ENCODE peak calls at places on chromosomes 1 and 21, in four cellular contexts. One of them, this sample, is unnamed.

GRCh38 chr1:71785470-71785869 is 496.9 kb downstream of the NEGR1 start:
- DNase-seq in colonic mucosa: peak; percentile 19
- DNase-seq in type B pancreatic cell: no peak
- DNase-seq in mesothelial cell of epicardium: no peak
- DNase-seq in this sample: no peak

GRCh38 chr1:157985473-157985872 is 8.0 kb upstream of the KIRREL1 start:
- DNase-seq in mesothelial cell of epicardium: no peak
- DNase-seq in type B pancreatic cell: no peak
- DNase-seq in colonic mucosa: no peak
- DNase-seq in this sample: no peak

GRCh38 chr1:8663915-8664331 is 153.5 kb downstream of the RERE start:
- DNase-seq in mesothelial cell of epicardium: no peak
- DNase-seq in type B pancreatic cell: no peak
- DNase-seq in colonic mucosa: no peak
- DNase-seq in this sample: no peak

GRCh38 chr1:209106237-209106741 is 477.2 kb upstream of the CAMK1G start:
- DNase-seq in colonic mucosa: no peak
- DNase-seq in type B pancreatic cell: no peak
- DNase-seq in mesothelial cell of epicardium: no peak
- DNase-seq in this sample: no peak

GRCh38 chr1:45929257-45929687 is 125.9 kb downstream of the MAST2 start:
- DNase-seq in type B pancreatic cell: no peak
- DNase-seq in colonic mucosa: no peak
- DNase-seq in mesothelial cell of epicardium: no peak
- DNase-seq in this sample: no peak

GRCh38 chr1:169588785-169589485 is 2.7 kb upstream of the F5 start:
- DNase-seq in mesothelial cell of epicardium: no peak
- DNase-seq in type B pancreatic cell: no peak
- DNase-seq in colonic mucosa: no peak
- DNase-seq in this sample: no peak

GRCh38 chr21:39867198-39867650 is at the start of gene PCP4:
- DNase-seq in type B pancreatic cell: no peak
- DNase-seq in mesothelial cell of epicardium: peak; percentile 47
- DNase-seq in colonic mucosa: peak; percentile 61
- DNase-seq in this sample: no peak

GRCh38 chr1:117967472-117967871 is 37.9 kb downstream of the WDR3 start:
- DNase-seq in mesothelial cell of epicardium: no peak
- DNase-seq in type B pancreatic cell: no peak
- DNase-seq in colonic mucosa: no peak
- DNase-seq in this sample: no peak

GRCh38 chr1:17976843-17977242 is 130.8 kb upstream of the IGSF21 start:
- DNase-seq in colonic mucosa: no peak
- DNase-seq in type B pancreatic cell: no peak
- DNase-seq in mesothelial cell of epicardium: no peak
- DNase-seq in this sample: no peak

GRCh38 chr1:25875154-25875855 is at the start of gene PAQR7:
- DNase-seq in type B pancreatic cell: peak; percentile 80
- DNase-seq in colonic mucosa: peak; percentile 78
- DNase-seq in mesothelial cell of epicardium: peak; percentile 65
- DNase-seq in this sample: no peak

GRCh38 chr1:14955402-14955801 is 198.1 kb upstream of the TMEM51 start:
- DNase-seq in colonic mucosa: no peak
- DNase-seq in mesothelial cell of epicardium: no peak
- DNase-seq in type B pancreatic cell: no peak
- DNase-seq in this sample: no peak

GRCh38 chr1:13965770-13966398 is 265.9 kb downstream of the PRDM2 start:
- DNase-seq in type B pancreatic cell: peak; percentile 74
- DNase-seq in colonic mucosa: peak; percentile 40
- DNase-seq in mesothelial cell of epicardium: peak; percentile 30
- DNase-seq in this sample: peak; percentile 78

GRCh38 chr1:239833709-239834108 is 258.0 kb upstream of the FMN2 start:
- DNase-seq in colonic mucosa: no peak
- DNase-seq in mesothelial cell of epicardium: no peak
- DNase-seq in type B pancreatic cell: no peak
- DNase-seq in this sample: no peak

DNA sequence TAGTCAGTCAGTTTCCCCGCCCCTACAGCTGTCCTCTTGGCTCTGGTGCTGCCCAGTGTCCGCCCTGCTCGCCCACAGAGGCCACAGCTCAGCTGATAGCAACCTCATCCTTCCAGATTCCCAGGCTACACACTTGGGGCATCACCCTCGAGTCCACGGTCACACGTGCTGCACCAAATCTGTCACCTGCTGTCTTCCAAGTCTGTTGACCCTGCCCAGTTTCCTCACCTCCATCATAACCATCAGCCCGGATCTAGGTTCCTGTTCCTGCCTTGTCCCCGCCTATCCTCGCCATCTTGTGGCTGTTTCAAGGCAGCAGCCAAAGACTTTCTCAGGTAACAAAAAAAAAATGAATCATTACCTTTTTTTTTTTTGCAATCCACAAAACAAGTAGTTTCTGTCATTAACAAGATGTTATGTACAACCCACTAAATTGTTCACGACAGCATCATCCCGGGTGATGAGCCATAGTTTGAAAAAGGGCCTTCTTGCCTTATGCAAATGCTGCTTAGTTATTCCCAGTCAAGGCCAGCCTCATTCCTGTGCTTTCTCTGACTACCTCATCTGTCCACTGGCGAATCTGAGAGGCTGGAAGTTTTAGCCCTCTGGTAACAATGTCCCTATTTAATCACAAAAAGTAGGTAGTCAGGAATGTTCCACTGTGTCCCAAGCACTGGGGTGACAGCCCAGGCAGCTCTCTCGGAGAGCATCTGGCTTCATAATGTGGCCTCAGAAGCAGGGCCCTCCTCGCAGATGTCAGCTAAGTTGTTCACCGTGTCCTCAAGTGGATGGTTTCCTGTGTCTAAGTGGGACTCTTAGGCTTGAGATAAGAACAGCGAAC is 4.9 kb upstream of the MIIP start:
- DNase-seq in mesothelial cell of epicardium: no peak
- DNase-seq in type B pancreatic cell: no peak
- DNase-seq in colonic mucosa: no peak
- DNase-seq in this sample: no peak
- TF ChIP-seq CTCF in mesothelial cell of epicardium: peak; percentile 17
- TF ChIP-seq CTCF in type B pancreatic cell: peak; percentile 28
- TF ChIP-seq CTCF in colonic mucosa: no peak
- TF ChIP-seq CTCF in this sample: no peak

GRCh38 chr1:161225178-161225533 is 704 bp upstream of the TOMM40L start:
- DNase-seq in mesothelial cell of epicardium: no peak
- DNase-seq in type B pancreatic cell: no peak
- DNase-seq in colonic mucosa: no peak
- DNase-seq in this sample: no peak

GRCh38 chr1:161226759-161227158 is 899 bp downstream of the TOMM40L start:
- DNase-seq in colonic mucosa: no peak
- DNase-seq in mesothelial cell of epicardium: no peak
- DNase-seq in type B pancreatic cell: no peak
- DNase-seq in this sample: no peak

GRCh38 chr1:161227196-161227871 is 1.5 kb downstream of the TOMM40L start:
- DNase-seq in colonic mucosa: peak; percentile 88
- DNase-seq in mesothelial cell of epicardium: peak; percentile 78
- DNase-seq in type B pancreatic cell: peak; percentile 80
- DNase-seq in this sample: peak; percentile 92

GRCh38 chr1:161226320-161226711 is 456 bp downstream of the TOMM40L start:
- DNase-seq in type B pancreatic cell: no peak
- DNase-seq in colonic mucosa: peak; percentile 26
- DNase-seq in mesothelial cell of epicardium: no peak
- DNase-seq in this sample: no peak

GRCh38 chr1:161225534-161226319 is at the start of gene TOMM40L:
- DNase-seq in colonic mucosa: peak; percentile 92
- DNase-seq in mesothelial cell of epicardium: peak; percentile 68
- DNase-seq in type B pancreatic cell: peak; percentile 86
- DNase-seq in this sample: peak; percentile 95
- TF ChIP-seq CTCF in colonic mucosa: peak; percentile 34
- TF ChIP-seq CTCF in mesothelial cell of epicardium: no peak
- TF ChIP-seq CTCF in type B pancreatic cell: peak; percentile 67
- TF ChIP-seq CTCF in this sample: peak; percentile 64

DNA sequence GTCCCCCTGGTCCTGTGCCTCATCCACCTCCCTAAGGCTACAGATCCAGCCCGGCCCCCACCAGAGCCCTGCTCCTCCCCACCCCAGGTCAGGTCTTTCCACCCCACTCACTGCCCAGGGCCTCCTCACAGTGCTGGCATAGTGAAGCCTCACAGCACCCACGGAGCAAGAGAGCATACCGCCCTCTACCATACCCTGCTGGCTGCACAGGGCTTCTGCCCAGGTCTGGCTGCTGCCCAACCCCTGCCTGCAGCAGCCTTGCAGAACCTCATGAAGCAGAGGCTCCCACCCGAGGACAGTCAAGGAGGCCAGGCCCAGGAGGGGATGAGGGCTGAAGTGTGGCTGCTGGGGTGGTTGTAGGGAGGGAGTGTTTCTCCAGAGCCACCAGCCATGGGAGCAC is 19.7 kb upstream of the ARF1 start:
- DNase-seq in type B pancreatic cell: no peak
- DNase-seq in colonic mucosa: no peak
- DNase-seq in mesothelial cell of epicardium: no peak
- DNase-seq in this sample: no peak
- TF ChIP-seq CTCF in type B pancreatic cell: no peak
- TF ChIP-seq CTCF in colonic mucosa: no peak
- TF ChIP-seq CTCF in mesothelial cell of epicardium: no peak
- TF ChIP-seq CTCF in this sample: no peak

DNA sequence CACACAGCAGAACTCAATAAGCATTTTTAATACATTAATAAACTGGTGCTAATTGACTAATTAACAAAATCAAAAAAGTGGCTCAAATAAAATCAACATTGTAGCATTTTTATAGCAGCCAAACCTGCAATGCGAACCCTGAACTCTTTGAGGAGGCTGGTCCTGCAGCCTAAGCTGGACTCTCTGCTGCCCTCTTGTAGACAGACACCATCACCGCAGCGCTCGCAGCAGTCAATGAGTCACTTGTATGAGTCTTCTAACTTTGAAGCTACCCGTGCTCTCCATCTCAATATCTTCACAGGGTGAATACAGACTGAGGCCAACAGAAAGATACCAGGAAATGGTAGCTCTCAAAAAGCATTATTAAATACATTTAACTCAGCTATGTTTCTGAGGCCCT is 9.7 kb upstream of the KRTAP7-1 start:
- DNase-seq in type B pancreatic cell: no peak
- DNase-seq in colonic mucosa: peak; percentile 18
- DNase-seq in mesothelial cell of epicardium: no peak
- DNase-seq in this sample: no peak
- TF ChIP-seq CTCF in type B pancreatic cell: peak; percentile 77
- TF ChIP-seq CTCF in colonic mucosa: no peak
- TF ChIP-seq CTCF in mesothelial cell of epicardium: no peak
- TF ChIP-seq CTCF in this sample: peak; percentile 20

GRCh38 chr1:244236101-244236500 is 185.0 kb downstream of the ZBTB18 start:
- DNase-seq in type B pancreatic cell: no peak
- DNase-seq in mesothelial cell of epicardium: no peak
- DNase-seq in colonic mucosa: no peak
- DNase-seq in this sample: no peak

GRCh38 chr1:244231193-244231571 is 180.1 kb downstream of the ZBTB18 start:
- DNase-seq in mesothelial cell of epicardium: no peak
- DNase-seq in colonic mucosa: no peak
- DNase-seq in type B pancreatic cell: no peak
- DNase-seq in this sample: no peak

GRCh38 chr1:244231572-244232315 is 180.7 kb downstream of the ZBTB18 start:
- DNase-seq in mesothelial cell of epicardium: no peak
- DNase-seq in type B pancreatic cell: no peak
- DNase-seq in colonic mucosa: no peak
- DNase-seq in this sample: no peak

GRCh38 chr1:244236721-244237120 is 185.6 kb downstream of the ZBTB18 start:
- DNase-seq in colonic mucosa: no peak
- DNase-seq in type B pancreatic cell: no peak
- DNase-seq in mesothelial cell of epicardium: no peak
- DNase-seq in this sample: no peak

GRCh38 chr1:244234009-244234643 is 183.0 kb downstream of the ZBTB18 start:
- DNase-seq in type B pancreatic cell: no peak
- DNase-seq in mesothelial cell of epicardium: no peak
- DNase-seq in colonic mucosa: no peak
- DNase-seq in this sample: no peak
- TF ChIP-seq CTCF in type B pancreatic cell: no peak
- TF ChIP-seq CTCF in mesothelial cell of epicardium: no peak
- TF ChIP-seq CTCF in colonic mucosa: no peak
- TF ChIP-seq CTCF in this sample: no peak

GRCh38 chr1:89306273-89306672 is 33.6 kb upstream of the GBP5 start:
- DNase-seq in mesothelial cell of epicardium: no peak
- DNase-seq in type B pancreatic cell: no peak
- DNase-seq in colonic mucosa: no peak
- DNase-seq in this sample: no peak
- TF ChIP-seq CTCF in mesothelial cell of epicardium: no peak
- TF ChIP-seq CTCF in type B pancreatic cell: no peak
- TF ChIP-seq CTCF in colonic mucosa: no peak
- TF ChIP-seq CTCF in this sample: no peak

DNA sequence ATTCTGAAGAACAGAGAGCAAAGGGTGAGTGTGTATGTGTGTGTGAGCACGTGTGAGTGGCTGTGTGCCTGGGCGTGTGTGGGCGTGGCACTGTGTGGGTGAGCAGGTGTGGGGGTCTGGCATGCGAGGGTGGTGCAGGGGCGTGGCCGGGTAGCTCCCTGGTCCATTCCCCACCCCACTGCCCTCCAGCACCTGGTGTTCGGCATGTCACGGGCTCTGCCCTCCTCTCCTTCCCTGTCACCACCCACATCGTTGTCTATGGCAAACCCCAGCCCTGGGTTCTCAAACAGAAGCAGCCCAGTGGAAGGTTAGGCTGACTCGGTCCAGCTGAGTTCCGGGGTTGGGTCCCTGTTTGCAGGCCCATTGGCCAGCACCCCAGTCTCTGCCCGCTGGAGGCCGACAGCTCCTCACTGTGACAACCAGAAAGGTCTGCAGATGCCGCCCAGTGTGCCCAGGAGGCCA is 39.8 kb downstream of the UBE2G2 start:
- DNase-seq in mesothelial cell of epicardium: no peak
- DNase-seq in type B pancreatic cell: peak; percentile 64
- DNase-seq in colonic mucosa: peak; percentile 43
- DNase-seq in this sample: no peak
- TF ChIP-seq CTCF in mesothelial cell of epicardium: no peak
- TF ChIP-seq CTCF in type B pancreatic cell: no peak
- TF ChIP-seq CTCF in colonic mucosa: no peak
- TF ChIP-seq CTCF in this sample: no peak

DNA sequence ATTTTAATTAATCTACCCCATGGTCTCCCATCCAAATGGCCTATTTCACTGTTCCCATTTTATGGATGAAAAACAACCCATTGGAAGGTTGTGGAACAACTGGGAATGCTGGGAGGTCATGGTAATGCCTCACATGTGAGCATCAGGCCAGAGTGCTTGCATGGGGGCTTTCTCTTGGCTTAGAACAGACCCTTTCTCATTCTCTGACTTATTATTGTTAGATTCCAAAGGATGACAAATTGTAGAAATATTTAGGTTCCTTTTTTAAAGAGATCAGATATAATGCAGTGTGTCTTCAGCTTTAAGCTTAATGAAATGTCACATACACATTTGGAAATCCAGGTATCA is 622.3 kb upstream of the PKN2 start:
- DNase-seq in mesothelial cell of epicardium: no peak
- DNase-seq in colonic mucosa: no peak
- DNase-seq in type B pancreatic cell: no peak
- DNase-seq in this sample: no peak
- TF ChIP-seq CTCF in mesothelial cell of epicardium: no peak
- TF ChIP-seq CTCF in colonic mucosa: no peak
- TF ChIP-seq CTCF in type B pancreatic cell: peak; percentile 18
- TF ChIP-seq CTCF in this sample: no peak

This sample was measured in osteocyte.